ENCODE peak calls at places on chromosomes 3 and 15, in seven cellular contexts. One of them, this sample, is unnamed.

GRCh38 chr3:176521531-176522175 is 675.6 kb downstream of the TBL1XR1 start:
- DNase-seq in M059J: peak; percentile 50
- DNase-seq in T-helper 9 cell: no peak
- DNase-seq in Peyer's patch: no peak
- DNase-seq in central memory CD4-positive, alpha-beta T cell: no peak
- DNase-seq in H9: no peak
- DNase-seq in NCI-H187: no peak
- DNase-seq in this sample: no peak

GRCh38 chr3:171616798-171617197 is 156.6 kb upstream of the TNIK start:
- DNase-seq in H9: no peak
- DNase-seq in T-helper 9 cell: no peak
- DNase-seq in NCI-H187: no peak
- DNase-seq in M059J: no peak
- DNase-seq in Peyer's patch: no peak
- DNase-seq in central memory CD4-positive, alpha-beta T cell: no peak
- DNase-seq in this sample: no peak

GRCh38 chr15:45169608-45170480 is 17.9 kb downstream of the SHF start:
- DNase-seq in H9: peak; percentile 46
- DNase-seq in Peyer's patch: no peak
- DNase-seq in M059J: no peak
- DNase-seq in central memory CD4-positive, alpha-beta T cell: no peak
- DNase-seq in T-helper 9 cell: no peak
- DNase-seq in NCI-H187: no peak
- DNase-seq in this sample: no peak

GRCh38 chr3:107578523-107578922 is 55.8 kb downstream of the BBX start:
- DNase-seq in H9: peak; percentile 50
- DNase-seq in Peyer's patch: no peak
- DNase-seq in central memory CD4-positive, alpha-beta T cell: no peak
- DNase-seq in M059J: no peak
- DNase-seq in NCI-H187: no peak
- DNase-seq in T-helper 9 cell: no peak
- DNase-seq in this sample: no peak

GRCh38 chr3:127089487-127090145 is 103.3 kb upstream of the PRR23E start:
- DNase-seq in H9: no peak
- DNase-seq in NCI-H187: no peak
- DNase-seq in T-helper 9 cell: no peak
- DNase-seq in M059J: no peak
- DNase-seq in Peyer's patch: no peak
- DNase-seq in central memory CD4-positive, alpha-beta T cell: no peak
- DNase-seq in this sample: no peak

GRCh38 chr3:131922356-131922755 is 112.5 kb downstream of the CPNE4 start:
- DNase-seq in M059J: no peak
- DNase-seq in Peyer's patch: no peak
- DNase-seq in central memory CD4-positive, alpha-beta T cell: no peak
- DNase-seq in H9: no peak
- DNase-seq in NCI-H187: no peak
- DNase-seq in T-helper 9 cell: no peak
- DNase-seq in this sample: no peak

GRCh38 chr3:23876901-23877300 is 39.9 kb downstream of the NKIRAS1 start:
- DNase-seq in central memory CD4-positive, alpha-beta T cell: no peak
- DNase-seq in NCI-H187: no peak
- DNase-seq in H9: no peak
- DNase-seq in M059J: no peak
- DNase-seq in Peyer's patch: no peak
- DNase-seq in T-helper 9 cell: no peak
- DNase-seq in this sample: no peak

GRCh38 chr3:54900954-54901591 is 26.8 kb downstream of the LRTM1 start:
- DNase-seq in H9: no peak
- DNase-seq in T-helper 9 cell: no peak
- DNase-seq in NCI-H187: no peak
- DNase-seq in central memory CD4-positive, alpha-beta T cell: no peak
- DNase-seq in M059J: no peak
- DNase-seq in Peyer's patch: no peak
- DNase-seq in this sample: no peak

GRCh38 chr3:77348244-77348855 is 308.5 kb downstream of the ROBO2 start:
- DNase-seq in T-helper 9 cell: no peak
- DNase-seq in central memory CD4-positive, alpha-beta T cell: no peak
- DNase-seq in NCI-H187: no peak
- DNase-seq in Peyer's patch: no peak
- DNase-seq in H9: peak; percentile 76
- DNase-seq in M059J: no peak
- DNase-seq in this sample: no peak